ENCODE peak calls at places on chromosomes 12 and 14, in seven cellular contexts. Z is activated CD4-positive, alpha-beta memory T cell treated with anti-CD3 and anti-CD28 coated beads, Interleukin-2, amount 10 ng/mL, durations not matched to agents 7 days and 5 days; C is dermis microvascular lymphatic vessel endothelial cell; S is psoas muscle; K is nucleus accumbens; U is NCI-H2081 treated with DMSO at 0.1 percent for 48 hours; J is dorsolateral prefrontal cortex. N is an unnamed sample.
A peak's percentile ranks its signal among the peaks of the same experiment; 100 is the strongest.

GRCh38 chr14:22375321-22375930 is 213.6 kb downstream of the DAD1 start:
- DNase-seq in Z (no peak), C (peak; percentile 62), S (no peak), K (no peak), U (no peak), J (no peak), N (no peak)

GRCh38 chr14:58430156-58430555 is 2.6 kb downstream of the KIAA0586 start:
- DNase-seq in Z (no peak), C (peak; percentile 3), S (no peak), K (no peak), U (no peak), J (no peak), N (no peak)

GRCh38 chr12:123764109-123764508 is 2.0 kb downstream of the DNAH10 start:
- DNase-seq in Z (no peak), C (no peak), S (no peak), K (no peak), U (no peak), J (no peak), N (no peak)

GRCh38 chr14:51479584-51480305 is 172.0 kb upstream of the FRMD6 start:
- DNase-seq in Z (no peak), C (no peak), S (peak; percentile 30), K (no peak), U (no peak), J (no peak), N (no peak)

GRCh38 chr14:68968051-68968450 is 11.1 kb downstream of the ACTN1 start:
- DNase-seq in Z (peak; percentile 34), C (no peak), S (no peak), K (peak; percentile 20), U (no peak), J (no peak), N (no peak)

GRCh38 chr12:123931686-123932321 is 40.8 kb downstream of the CCDC92 start:
- DNase-seq in Z (no peak), C (no peak), S (no peak), K (no peak), U (no peak), J (no peak), N (no peak)

GRCh38 chr12:104596128-104596799 is 139.5 kb downstream of the CHST11 start:
- DNase-seq in Z (no peak), C (no peak), S (peak; percentile 21), K (no peak), U (no peak), J (no peak), N (peak; percentile 22)

GRCh38 chr14:78029471-78030372 is 140.5 kb upstream of the NRXN3 start:
- DNase-seq in Z (no peak), C (no peak), S (no peak), K (peak; percentile 2), U (peak; percentile 69), J (no peak), N (no peak)

GRCh38 chr14:105290598-105291356 is 10.0 kb downstream of the BRF1 start:
- DNase-seq in Z (no peak), C (peak; percentile 37), S (no peak), K (no peak), U (no peak), J (no peak), N (no peak)

GRCh38 chr12:57735952-57736742 is 2.4 kb downstream of the AGAP2 start:
- DNase-seq in Z (no peak), C (no peak), S (no peak), K (peak; percentile 37), U (no peak), J (no peak), N (no peak)

GRCh38 chr12:76450690-76451089 is 102.5 kb upstream of the BBS10 start:
- DNase-seq in Z (no peak), C (peak; percentile 80), S (no peak), K (no peak), U (no peak), J (no peak), N (no peak)

GRCh38 chr12:30806989-30807694 is 52.4 kb upstream of the CAPRIN2 start:
- DNase-seq in Z (peak; percentile 24), C (peak; percentile 77), S (no peak), K (no peak), U (peak; percentile 45), J (no peak), N (peak; percentile 2)

GRCh38 chr12:115134298-115134697 is 450.3 kb upstream of the TBX3 start:
- DNase-seq in Z (no peak), C (no peak), S (no peak), K (no peak), U (no peak), J (no peak), N (no peak)

GRCh38 chr12:45966486-45966885 is 23.9 kb downstream of the SCAF11 start:
- DNase-seq in Z (no peak), C (peak; percentile 61), S (no peak), K (no peak), U (no peak), J (no peak), N (no peak)

GRCh38 chr12:9902539-9903228 is 21.4 kb downstream of the KLRF2 start:
- DNase-seq in Z (no peak), C (no peak), S (no peak), K (no peak), U (no peak), J (no peak), N (no peak)

GRCh38 chr14:51724650-51725049 is 72.9 kb downstream of the FRMD6 start:
- DNase-seq in Z (no peak), C (no peak), S (no peak), K (no peak), U (no peak), J (no peak), N (no peak)

GRCh38 chr12:58310368-58310767 is 369.0 kb downstream of the ATP23 start:
- DNase-seq in Z (no peak), C (peak; percentile 71), S (no peak), K (no peak), U (no peak), J (no peak), N (no peak)

GRCh38 chr12:59113831-59114273 is 193.5 kb upstream of the LRIG3 start:
- DNase-seq in Z (peak; percentile 62), C (peak; percentile 86), S (peak; percentile 50), K (peak; percentile 63), U (peak; percentile 44), J (peak; percentile 53), N (no peak)

GRCh38 chr14:90782892-90783291 is 33.3 kb downstream of the TTC7B start:
- DNase-seq in Z (no peak), C (no peak), S (no peak), K (no peak), U (no peak), J (no peak), N (no peak)

GRCh38 chr12:90238872-90239271 is 530.2 kb upstream of the ATP2B1 start:
- DNase-seq in Z (no peak), C (no peak), S (no peak), K (no peak), U (no peak), J (no peak), N (no peak)

GRCh38 chr12:100643246-100643645 is 69.8 kb downstream of the GAS2L3 start:
- DNase-seq in Z (no peak), C (no peak), S (no peak), K (no peak), U (no peak), J (no peak), N (no peak)

GRCh38 chr14:69005432-69006148 is 26.5 kb upstream of the ACTN1 start:
- DNase-seq in Z (no peak), C (peak; percentile 99), S (peak; percentile 73), K (no peak), U (no peak), J (no peak), N (no peak)

GRCh38 chr12:95336387-95337067 is 118.9 kb downstream of the VEZT start:
- DNase-seq in Z (no peak), C (peak; percentile 89), S (peak; percentile 41), K (peak; percentile 48), U (peak; percentile 71), J (peak; percentile 47), N (no peak)